ENCODE peak calls at places on chromosomes 7 and 10, in four cellular contexts. B is HCT116, T is K562, H is HepG2. F is an unnamed sample.

GRCh38 chr10:110455440-110455839 is 42.3 kb upstream of the DUSP5 start:
- DNase-seq in H (no peak), B (no peak), T (no peak), F (no peak)

GRCh38 chr7:1255817-1256340 is 23.2 kb downstream of the UNCX start:
- DNase-seq in T (no peak), H (no peak), B (no peak), F (no peak)

GRCh38 chr10:78741541-78741940 is 327.2 kb upstream of the ZMIZ1 start:
- DNase-seq in H (no peak), T (no peak), B (no peak), F (no peak)

GRCh38 chr7:55237156-55237721 is 127.9 kb upstream of the LANCL2 start:
- DNase-seq in H (no peak), T (no peak), B (no peak), F (no peak)

GRCh38 chr10:29590598-29591415 is 44.0 kb downstream of the SVIL start:
- DNase-seq in H (peak), B (peak), T (peak), F (peak)

GRCh38 chr10:120365872-120366271 is 91.2 kb upstream of the PLPP4 start:
- DNase-seq in T (no peak), B (no peak), H (no peak), F (no peak)

GRCh38 chr10:27258838-27259532 is 18.4 kb upstream of the ACBD5 start:
- DNase-seq in H (no peak), B (no peak), T (no peak), F (no peak)

GRCh38 chr7:132440126-132440525 is 136.1 kb downstream of the PLXNA4 start:
- DNase-seq in H (no peak), T (no peak), B (no peak), F (no peak)

GRCh38 chr7:155467846-155468821 is 10.2 kb downstream of the EN2 start:
- DNase-seq in T (no peak), H (no peak), B (no peak), F (no peak)

GRCh38 chr10:28326516-28327493 is 23.9 kb upstream of the MPP7 start:
- DNase-seq in T (no peak), B (no peak), H (peak), F (no peak)

GRCh38 chr10:37856881-37857286 is 526 bp downstream of the ZNF248 start:
- DNase-seq in B (no peak), H (no peak), T (peak), F (no peak)

GRCh38 chr7:13856012-13856411 is 133.5 kb downstream of the ETV1 start:
- DNase-seq in T (no peak), H (no peak), B (no peak), F (no peak)

GRCh38 chr10:5975641-5976473 is 1.5 kb downstream of the IL15RA start:
- DNase-seq in H (no peak), B (no peak), T (no peak), F (no peak)

GRCh38 chr7:118184392-118184899 is 482 bp downstream of the LSM8 start:
- DNase-seq in T (no peak), H (no peak), B (no peak), F (no peak)

GRCh38 chr7:1849351-1849951 is 179.4 kb downstream of the ELFN1 start:
- DNase-seq in T (no peak), H (no peak), B (no peak), F (no peak)

GRCh38 chr10:91587710-91588638 is 44.9 kb downstream of the PPP1R3C start:
- DNase-seq in B (no peak), T (peak), H (no peak), F (no peak)

GRCh38 chr7:44534501-44534900 is 6.6 kb downstream of the NPC1L1 start:
- DNase-seq in T (peak), H (peak), B (peak), F (peak)

GRCh38 chr7:133237545-133237944 is 15.3 kb upstream of the EXOC4 start:
- DNase-seq in H (no peak), B (no peak), T (no peak), F (no peak)

GRCh38 chr10:23172429-23172828 is 19.7 kb upstream of the PTF1A start:
- DNase-seq in B (no peak), T (no peak), H (no peak), F (no peak)

GRCh38 chr7:67821116-67821515 is 824.5 kb downstream of the TYW1 start:
- DNase-seq in T (no peak), H (no peak), B (no peak), F (no peak)

GRCh38 chr10:132009575-132009974 is 27.9 kb upstream of the BNIP3 start:
- DNase-seq in H (no peak), B (no peak), T (no peak), F (no peak)

GRCh38 chr7:122674502-122674901 is 24.4 kb downstream of the RNF133 start:
- DNase-seq in T (no peak), H (no peak), B (no peak), F (no peak)

GRCh38 chr10:30786131-30786530 is 156.6 kb upstream of the LYZL2 start:
- DNase-seq in B (no peak), H (no peak), T (no peak), F (no peak)

GRCh38 chr7:111138196-111138569 is 47.3 kb downstream of the LRRN3 start:
- DNase-seq in T (no peak), H (no peak), B (peak), F (peak)

GRCh38 chr7:149229526-149229925 is 9.9 kb upstream of the ZNF212 start:
- DNase-seq in B (no peak), T (no peak), H (no peak), F (no peak)

GRCh38 chr7:13457790-13458189 is 531.7 kb downstream of the ETV1 start:
- DNase-seq in B (no peak), T (no peak), H (no peak), F (no peak)

GRCh38 chr7:50721661-50722259 is 60.9 kb downstream of the GRB10 start:
- DNase-seq in B (no peak), T (no peak), H (no peak), F (no peak)

GRCh38 chr10:23053036-23053435 is 42.3 kb upstream of the MSRB2 start:
- DNase-seq in H (no peak), B (no peak), T (no peak), F (no peak)

GRCh38 chr10:30629653-30630052 is at the start of gene LYZL2:
- DNase-seq in B (no peak), H (no peak), T (no peak), F (no peak)

GRCh38 chr7:148914208-148914777 is 30.2 kb upstream of the EZH2 start:
- DNase-seq in T (peak), H (no peak), B (peak), F (peak)

GRCh38 chr7:155226261-155227003 is 71.2 kb upstream of the INSIG1 start:
- DNase-seq in T (no peak), B (no peak), H (no peak), F (no peak)

GRCh38 chr10:114881916-114882315 is 56.1 kb upstream of the TRUB1 start:
- DNase-seq in T (no peak), H (no peak), B (no peak), F (no peak)

GRCh38 chr10:3228610-3228945 is 56.0 kb upstream of the PITRM1 start:
- DNase-seq in T (no peak), H (no peak), B (no peak), F (no peak)

GRCh38 chr7:151271699-151272355 is 23.3 kb upstream of the SMARCD3 start:
- DNase-seq in H (peak), T (no peak), B (no peak), F (no peak)

GRCh38 chr7:134510646-134511045 is 16.7 kb upstream of the AKR1B10 start:
- DNase-seq in H (no peak), B (no peak), T (no peak), F (no peak)

GRCh38 chr10:60073781-60074656 is 167.7 kb upstream of the CCDC6 start:
- DNase-seq in B (no peak), H (no peak), T (peak), F (no peak)

GRCh38 chr7:92747041-92747835 is 89.1 kb downstream of the CDK6 start:
- DNase-seq in H (no peak), T (no peak), B (no peak), F (no peak)

GRCh38 chr10:46327685-46328084 is 40.9 kb downstream of the ANTXRL start:
- DNase-seq in H (no peak), T (no peak), B (no peak), F (no peak)

GRCh38 chr10:127737563-127738511 is 852 bp downstream of the FOXI2 start:
- DNase-seq in H (no peak), B (no peak), T (no peak), F (no peak)

GRCh38 chr10:71985542-71986250 is 21.5 kb downstream of the CHST3 start:
- DNase-seq in H (no peak), B (no peak), T (no peak), F (no peak)

DNA sequence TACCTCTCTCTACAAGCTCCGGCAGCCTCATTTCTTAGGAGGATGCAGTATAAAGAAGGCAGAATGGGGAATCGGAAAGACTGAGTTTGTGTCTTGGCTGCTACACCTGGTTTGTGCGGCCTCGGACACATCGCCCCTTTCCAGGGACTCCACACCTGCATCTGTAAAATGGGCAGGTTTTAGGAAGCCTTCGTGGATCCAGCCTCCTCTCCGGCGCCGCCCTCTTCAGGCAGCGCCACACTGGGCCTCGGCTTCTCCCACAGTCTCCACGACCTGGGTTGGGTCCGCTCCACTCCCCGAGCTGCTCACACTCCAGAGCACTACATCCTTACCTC is 341 bp downstream of the GOT1 start:
- DNase-seq in H (no peak), T (no peak), B (no peak), F (no peak)
- TF ChIP-seq TCF7L2 in H (no peak), T (no peak), B (no peak), F (no peak)

DNA sequence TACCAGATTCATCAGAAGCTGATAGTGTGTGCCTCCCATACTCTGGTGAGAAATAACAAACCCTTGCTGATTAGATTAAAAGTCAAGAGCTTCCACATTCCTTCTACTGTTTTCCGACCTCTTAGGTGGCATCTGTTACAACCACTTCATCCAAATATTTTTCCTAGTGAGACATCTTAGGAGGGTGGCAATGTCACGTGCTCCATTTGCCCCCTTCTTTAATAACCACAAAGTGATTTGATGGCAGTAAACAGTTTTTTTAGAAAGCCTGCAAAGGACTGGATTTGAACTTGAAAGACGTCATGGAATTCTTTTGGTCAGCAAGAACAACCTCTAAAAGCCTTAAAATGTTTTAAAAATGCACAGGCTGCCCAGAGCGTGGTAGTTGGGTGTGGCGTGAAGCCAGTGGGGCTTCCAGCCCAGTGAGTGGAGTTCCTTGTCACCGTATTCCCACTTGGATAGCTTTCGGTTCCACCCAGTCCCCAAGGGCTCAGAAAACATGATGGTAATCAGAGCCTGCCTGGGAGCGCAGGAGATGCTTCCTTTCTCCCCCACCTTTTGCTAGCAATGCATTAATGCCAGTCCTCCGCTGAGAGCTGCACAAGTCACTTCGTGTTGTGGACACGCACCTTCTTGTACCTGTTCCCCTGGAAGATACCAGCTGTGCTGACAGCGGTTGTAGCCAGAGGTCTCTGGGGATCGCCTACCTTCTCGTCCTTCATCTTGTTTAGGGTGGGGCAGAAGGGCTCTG is 256.4 kb downstream of the KIAA1217 start:
- DNase-seq in H (no peak), T (no peak), B (no peak), F (no peak)
- TF ChIP-seq TCF7L2 in H (no peak), T (no peak), B (no peak), F (no peak)

GRCh38 chr7:40101201-40101600 is 33.2 kb downstream of the MPLKIP start:
- DNase-seq in T (no peak), H (no peak), B (no peak), F (no peak)

GRCh38 chr7:40105879-40106473 is 28.4 kb downstream of the MPLKIP start:
- DNase-seq in B (no peak), T (no peak), H (no peak), F (no peak)
- TF ChIP-seq TCF7L2 in B (no peak), T (no peak), H (no peak), F (no peak)

DNA sequence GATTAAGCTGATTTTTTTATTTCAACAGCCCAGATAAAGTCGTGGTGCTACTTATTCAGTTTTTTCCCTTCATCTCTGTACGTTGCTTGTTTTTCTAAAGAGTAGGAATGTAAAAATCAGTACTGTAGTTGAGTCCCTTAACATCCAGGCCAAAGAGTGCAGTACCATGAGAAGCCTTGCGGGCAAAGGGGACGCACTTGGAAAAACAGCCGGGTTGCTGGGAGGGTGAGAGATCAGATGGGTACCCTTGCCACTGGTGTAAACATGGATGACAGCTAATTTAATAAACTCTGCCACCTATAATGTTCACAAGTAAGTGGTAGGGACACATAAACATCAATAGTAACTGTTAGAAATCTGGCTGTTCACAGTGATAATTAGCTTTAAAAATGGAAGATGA is 175.9 kb downstream of the POU6F2 start:
- DNase-seq in H (no peak), B (no peak), T (peak), F (no peak)
- TF ChIP-seq TCF7L2 in H (no peak), B (no peak), T (no peak), F (no peak)

DNA sequence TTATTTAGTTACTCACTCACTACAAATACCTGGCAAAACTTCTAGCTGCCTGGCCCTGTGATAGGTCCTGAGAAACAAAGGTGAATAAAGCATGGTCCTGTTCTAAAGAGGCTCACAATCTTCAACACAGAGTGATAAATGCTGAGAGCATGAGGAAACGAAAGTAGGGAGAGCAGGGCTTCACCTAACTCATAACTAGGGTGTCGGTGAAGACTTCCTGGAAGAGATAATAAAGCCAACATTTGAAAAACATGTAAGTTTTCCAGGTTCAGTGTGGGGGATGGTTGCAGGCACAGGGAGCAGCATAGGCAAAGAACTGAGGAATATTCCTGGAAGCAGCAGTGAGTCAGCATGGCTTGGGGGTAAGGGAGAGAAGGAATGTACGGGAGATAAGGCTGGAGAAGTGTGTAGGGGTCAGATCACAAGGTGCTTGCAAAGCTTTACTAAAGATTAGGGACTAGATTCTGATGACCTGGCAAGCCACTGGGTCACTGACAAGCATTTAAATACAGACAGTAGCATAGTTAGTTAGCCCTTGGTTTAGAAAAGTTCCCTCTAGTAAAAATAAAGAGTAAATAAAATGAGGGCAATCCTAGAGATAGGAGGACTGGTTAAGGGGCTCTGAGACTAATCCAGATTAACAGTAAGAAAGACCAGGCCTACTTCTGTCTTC is 5.1 kb downstream of the KEL start:
- DNase-seq in H (no peak), T (peak), B (peak), F (no peak)
- TF ChIP-seq TCF7L2 in H (no peak), T (no peak), B (no peak), F (no peak)

GRCh38 chr7:36370046-36370445 is 19.6 kb upstream of the ANLN start:
- DNase-seq in B (no peak), H (no peak), T (no peak), F (no peak)
- TF ChIP-seq TCF7L2 in B (no peak), H (no peak), T (no peak), F (no peak)

GRCh38 chr10:98125940-98126631 is 8.4 kb upstream of the R3HCC1L start:
- DNase-seq in H (no peak), B (no peak), T (no peak), F (no peak)
- TF ChIP-seq TCF7L2 in H (no peak), B (no peak), T (no peak), F (no peak)

GRCh38 chr10:13268841-13269240 is 31.0 kb downstream of the PHYH start:
- DNase-seq in T (no peak), B (no peak), H (no peak), F (no peak)

GRCh38 chr10:13268310-13268709 is 31.6 kb downstream of the PHYH start:
- DNase-seq in B (no peak), H (no peak), T (no peak), F (no peak)

GRCh38 chr10:13270877-13271551 is 28.9 kb downstream of the PHYH start:
- DNase-seq in T (peak), B (peak), H (no peak), F (no peak)

GRCh38 chr10:13272164-13272571 is 27.7 kb downstream of the PHYH start:
- DNase-seq in B (no peak), H (peak), T (no peak), F (no peak)

GRCh38 chr10:13271552-13272163 is 28.2 kb downstream of the PHYH start:
- DNase-seq in T (peak), H (peak), B (peak), F (no peak)
- TF ChIP-seq TCF7L2 in T (no peak), H (no peak), B (no peak), F (no peak)

DNA sequence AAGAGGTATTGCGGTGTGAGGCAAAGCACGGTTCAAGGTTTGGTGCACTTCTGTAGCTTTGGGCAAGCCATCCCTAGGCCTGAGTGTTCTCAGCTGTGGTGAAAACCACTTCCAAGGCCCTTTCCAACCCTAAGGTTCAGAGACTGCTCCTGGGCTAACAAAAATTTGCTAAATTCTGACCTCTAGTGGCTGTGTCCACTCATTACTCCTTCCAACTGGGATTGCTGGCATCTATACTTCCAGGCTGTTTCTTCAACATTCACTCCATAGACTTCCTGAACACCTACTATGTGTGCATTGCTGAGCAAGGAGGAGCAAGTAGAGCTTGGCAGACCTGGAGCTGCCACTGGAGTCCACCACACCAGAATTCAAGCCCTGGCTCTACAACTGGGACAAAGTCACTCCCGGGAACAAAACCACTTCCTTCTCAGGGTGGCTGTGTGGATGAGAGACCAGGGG is 29.3 kb upstream of the SH3PXD2A start:
- DNase-seq in T (peak), H (peak), B (no peak), F (peak)
- TF ChIP-seq TCF7L2 in T (no peak), H (no peak), B (no peak), F (no peak)